ENCODE peak calls at places on chromosomes 16 and 17, in four cellular contexts. H is NCI-H69; T is lower leg skin; W is Jurkat, Clone E6-1. P is an unnamed sample.

GRCh38 chr17:2074919-2075318 is 20.0 kb downstream of the HIC1 start:
- DNase-seq in H (no peak), T (no peak), W (no peak), P (no peak)

GRCh38 chr17:74002241-74002640 is 201.2 kb upstream of the RPL38 start:
- DNase-seq in H (no peak), T (no peak), W (no peak), P (no peak)

GRCh38 chr16:51971184-51971583 is 575.8 kb downstream of the TOX3 start:
- DNase-seq in H (peak; percentile 37), T (no peak), W (no peak), P (peak; percentile 44)

GRCh38 chr16:66278604-66279262 is 87.8 kb upstream of the CDH5 start:
- DNase-seq in H (peak; percentile 21), T (peak; percentile 65), W (no peak), P (no peak)

GRCh38 chr17:7557825-7558543 is 566 bp upstream of the TNFSF13 start:
- DNase-seq in H (peak; percentile 73), T (peak; percentile 95), W (no peak), P (peak; percentile 77)

GRCh38 chr17:49005140-49005539 is 8.0 kb downstream of the IGF2BP1 start:
- DNase-seq in H (no peak), T (no peak), W (no peak), P (no peak)

GRCh38 chr17:74842146-74842598 is 17.5 kb downstream of the GRIN2C start:
- DNase-seq in H (peak; percentile 60), T (no peak), W (no peak), P (peak; percentile 17)

GRCh38 chr17:79811036-79811887 is 14.4 kb upstream of the CBX8 start:
- DNase-seq in H (peak; percentile 89), T (no peak), W (peak; percentile 50), P (no peak)

GRCh38 chr16:29743827-29744531 is 1.8 kb downstream of the C16orf54 start:
- DNase-seq in H (no peak), T (no peak), W (no peak), P (no peak)

GRCh38 chr17:41915566-41915965 is 3.2 kb downstream of the ACLY start:
- DNase-seq in H (no peak), T (no peak), W (no peak), P (no peak)

GRCh38 chr16:51150894-51151320 is at the start of gene SALL1:
- DNase-seq in H (no peak), T (no peak), W (no peak), P (no peak)

GRCh38 chr16:35391328-35391727 is 1931.9 kb downstream of the TP53TG3F start:
- DNase-seq in H (peak; percentile 37), T (no peak), W (peak; percentile 47), P (peak; percentile 4)

GRCh38 chr17:8105957-8106398 is 12.3 kb downstream of the ALOXE3 start:
- DNase-seq in H (no peak), T (no peak), W (no peak), P (no peak)

GRCh38 chr17:7713782-7714181 is 3.8 kb upstream of the DNAH2 start:
- DNase-seq in H (no peak), T (no peak), W (peak; percentile 42), P (no peak)

GRCh38 chr16:48247311-48247710 is at the start of gene ABCC11:
- DNase-seq in H (no peak), T (no peak), W (peak; percentile 35), P (no peak)

GRCh38 chr17:2709173-2709661 is 2.3 kb downstream of the CLUH start:
- DNase-seq in H (no peak), T (peak; percentile 91), W (no peak), P (peak; percentile 35)

GRCh38 chr17:76500074-76500744 is 1.0 kb downstream of the RHBDF2 start:
- DNase-seq in H (peak; percentile 48), T (no peak), W (no peak), P (no peak)